ENCODE peak calls at places on chromosomes 5 and 9, in five cellular contexts. One of them, this sample, is unnamed.

GRCh38 chr9:106916491-106917235 is 53.7 kb downstream of the ZNF462 start:
- DNase-seq in CD4-positive, alpha-beta memory T cell: no peak
- DNase-seq in tibial nerve: no peak
- DNase-seq in PC-3: peak; percentile 96
- DNase-seq in mucosa of descending colon: peak; percentile 43
- DNase-seq in this sample: peak; percentile 63

GRCh38 chr5:180133971-180134508 is 62.5 kb upstream of the RNF130 start:
- DNase-seq in mucosa of descending colon: no peak
- DNase-seq in PC-3: no peak
- DNase-seq in tibial nerve: no peak
- DNase-seq in CD4-positive, alpha-beta memory T cell: no peak
- DNase-seq in this sample: peak; percentile 5

GRCh38 chr9:92600742-92601261 is 65.0 kb upstream of the ECM2 start:
- DNase-seq in mucosa of descending colon: no peak
- DNase-seq in PC-3: peak; percentile 8
- DNase-seq in CD4-positive, alpha-beta memory T cell: no peak
- DNase-seq in tibial nerve: no peak
- DNase-seq in this sample: no peak

GRCh38 chr9:18393340-18394130 is 80.4 kb upstream of the ADAMTSL1 start:
- DNase-seq in tibial nerve: peak; percentile 25
- DNase-seq in mucosa of descending colon: no peak
- DNase-seq in CD4-positive, alpha-beta memory T cell: no peak
- DNase-seq in PC-3: peak; percentile 92
- DNase-seq in this sample: peak; percentile 75

GRCh38 chr5:37871023-37871815 is 31.4 kb upstream of the GDNF start:
- DNase-seq in tibial nerve: no peak
- DNase-seq in PC-3: peak; percentile 48
- DNase-seq in CD4-positive, alpha-beta memory T cell: no peak
- DNase-seq in mucosa of descending colon: no peak
- DNase-seq in this sample: no peak

GRCh38 chr9:122190597-122191381 is 31.1 kb downstream of the MORN5 start:
- DNase-seq in mucosa of descending colon: no peak
- DNase-seq in PC-3: peak; percentile 88
- DNase-seq in tibial nerve: no peak
- DNase-seq in CD4-positive, alpha-beta memory T cell: no peak
- DNase-seq in this sample: no peak

GRCh38 chr5:36158144-36158543 is 6.2 kb downstream of the SKP2 start:
- DNase-seq in tibial nerve: no peak
- DNase-seq in PC-3: no peak
- DNase-seq in mucosa of descending colon: no peak
- DNase-seq in CD4-positive, alpha-beta memory T cell: no peak
- DNase-seq in this sample: no peak

GRCh38 chr9:97845130-97845529 is 7.9 kb upstream of the FOXE1 start:
- DNase-seq in PC-3: no peak
- DNase-seq in tibial nerve: no peak
- DNase-seq in mucosa of descending colon: no peak
- DNase-seq in CD4-positive, alpha-beta memory T cell: no peak
- DNase-seq in this sample: no peak

GRCh38 chr9:108310202-108310601 is 545.6 kb downstream of the ACTL7B start:
- DNase-seq in mucosa of descending colon: no peak
- DNase-seq in tibial nerve: no peak
- DNase-seq in CD4-positive, alpha-beta memory T cell: no peak
- DNase-seq in PC-3: no peak
- DNase-seq in this sample: no peak

GRCh38 chr5:40404613-40405012 is 275.1 kb upstream of the PTGER4 start:
- DNase-seq in CD4-positive, alpha-beta memory T cell: peak; percentile 61
- DNase-seq in PC-3: no peak
- DNase-seq in tibial nerve: no peak
- DNase-seq in mucosa of descending colon: no peak
- DNase-seq in this sample: no peak

GRCh38 chr9:114096041-114096511 is 3.0 kb downstream of the KIF12 start:
- DNase-seq in mucosa of descending colon: no peak
- DNase-seq in PC-3: no peak
- DNase-seq in tibial nerve: no peak
- DNase-seq in CD4-positive, alpha-beta memory T cell: no peak
- DNase-seq in this sample: no peak

GRCh38 chr5:44532981-44533380 is 143.8 kb upstream of the FGF10 start:
- DNase-seq in CD4-positive, alpha-beta memory T cell: no peak
- DNase-seq in mucosa of descending colon: no peak
- DNase-seq in tibial nerve: no peak
- DNase-seq in PC-3: no peak
- DNase-seq in this sample: no peak

GRCh38 chr5:66708368-66708767 is 112.2 kb downstream of the MAST4 start:
- DNase-seq in PC-3: no peak
- DNase-seq in CD4-positive, alpha-beta memory T cell: no peak
- DNase-seq in mucosa of descending colon: no peak
- DNase-seq in tibial nerve: no peak
- DNase-seq in this sample: no peak

GRCh38 chr5:153237671-153238332 is 252.7 kb upstream of the GRIA1 start:
- DNase-seq in PC-3: no peak
- DNase-seq in tibial nerve: no peak
- DNase-seq in CD4-positive, alpha-beta memory T cell: no peak
- DNase-seq in mucosa of descending colon: no peak
- DNase-seq in this sample: no peak

GRCh38 chr5:172897691-172898512 is 61.3 kb upstream of the RPL26L1 start:
- DNase-seq in tibial nerve: no peak
- DNase-seq in CD4-positive, alpha-beta memory T cell: no peak
- DNase-seq in PC-3: peak; percentile 31
- DNase-seq in mucosa of descending colon: no peak
- DNase-seq in this sample: no peak

GRCh38 chr5:42021119-42021518 is 96.0 kb downstream of the FBXO4 start:
- DNase-seq in mucosa of descending colon: no peak
- DNase-seq in PC-3: peak; percentile 77
- DNase-seq in tibial nerve: no peak
- DNase-seq in CD4-positive, alpha-beta memory T cell: no peak
- DNase-seq in this sample: no peak

GRCh38 chr9:90697782-90698181 is 55.2 kb upstream of the DIRAS2 start:
- DNase-seq in PC-3: no peak
- DNase-seq in mucosa of descending colon: no peak
- DNase-seq in tibial nerve: no peak
- DNase-seq in CD4-positive, alpha-beta memory T cell: no peak
- DNase-seq in this sample: no peak

GRCh38 chr5:15446552-15446951 is 53.4 kb upstream of the FBXL7 start:
- DNase-seq in mucosa of descending colon: no peak
- DNase-seq in PC-3: no peak
- DNase-seq in tibial nerve: no peak
- DNase-seq in CD4-positive, alpha-beta memory T cell: no peak
- DNase-seq in this sample: no peak

GRCh38 chr5:44542470-44542869 is 153.2 kb upstream of the FGF10 start:
- DNase-seq in PC-3: no peak
- DNase-seq in mucosa of descending colon: no peak
- DNase-seq in tibial nerve: no peak
- DNase-seq in CD4-positive, alpha-beta memory T cell: no peak
- DNase-seq in this sample: no peak

GRCh38 chr5:169197343-169197742 is 103.6 kb downstream of the SLIT3 start:
- DNase-seq in PC-3: peak; percentile 51
- DNase-seq in mucosa of descending colon: no peak
- DNase-seq in CD4-positive, alpha-beta memory T cell: no peak
- DNase-seq in tibial nerve: no peak
- DNase-seq in this sample: no peak

GRCh38 chr5:61623401-61624069 is 291.5 kb downstream of the ZSWIM6 start:
- DNase-seq in tibial nerve: no peak
- DNase-seq in mucosa of descending colon: no peak
- DNase-seq in PC-3: no peak
- DNase-seq in CD4-positive, alpha-beta memory T cell: no peak
- DNase-seq in this sample: no peak

GRCh38 chr9:71955300-71955915 is 44.0 kb downstream of the C9orf85 start:
- DNase-seq in CD4-positive, alpha-beta memory T cell: no peak
- DNase-seq in tibial nerve: no peak
- DNase-seq in mucosa of descending colon: no peak
- DNase-seq in PC-3: no peak
- DNase-seq in this sample: no peak

GRCh38 chr5:1385395-1386273 is 40.7 kb upstream of the CLPTM1L start:
- DNase-seq in CD4-positive, alpha-beta memory T cell: peak; percentile 76
- DNase-seq in tibial nerve: peak; percentile 52
- DNase-seq in mucosa of descending colon: peak; percentile 96
- DNase-seq in PC-3: peak; percentile 66
- DNase-seq in this sample: peak; percentile 80

GRCh38 chr5:131607903-131608540 is 27.0 kb downstream of the RAPGEF6 start:
- DNase-seq in CD4-positive, alpha-beta memory T cell: no peak
- DNase-seq in mucosa of descending colon: no peak
- DNase-seq in PC-3: no peak
- DNase-seq in tibial nerve: no peak
- DNase-seq in this sample: no peak

GRCh38 chr5:68316469-68316868 is 100.9 kb downstream of the PIK3R1 start:
- DNase-seq in tibial nerve: no peak
- DNase-seq in PC-3: no peak
- DNase-seq in CD4-positive, alpha-beta memory T cell: no peak
- DNase-seq in mucosa of descending colon: no peak
- DNase-seq in this sample: no peak

GRCh38 chr9:5493597-5494511 is 16.5 kb upstream of the PDCD1LG2 start:
- DNase-seq in CD4-positive, alpha-beta memory T cell: no peak
- DNase-seq in tibial nerve: no peak
- DNase-seq in PC-3: peak; percentile 83
- DNase-seq in mucosa of descending colon: no peak
- DNase-seq in this sample: no peak

GRCh38 chr5:142866563-142867275 is 96.5 kb downstream of the ARHGAP26 start:
- DNase-seq in CD4-positive, alpha-beta memory T cell: peak; percentile 52
- DNase-seq in PC-3: peak; percentile 76
- DNase-seq in mucosa of descending colon: no peak
- DNase-seq in tibial nerve: no peak
- DNase-seq in this sample: peak; percentile 44

GRCh38 chr5:154603011-154603410 is 125.0 kb upstream of the HAND1 start:
- DNase-seq in tibial nerve: no peak
- DNase-seq in CD4-positive, alpha-beta memory T cell: no peak
- DNase-seq in mucosa of descending colon: no peak
- DNase-seq in PC-3: no peak
- DNase-seq in this sample: no peak

GRCh38 chr5:157193699-157194424 is 13.2 kb downstream of the ITK start:
- DNase-seq in CD4-positive, alpha-beta memory T cell: peak; percentile 79
- DNase-seq in mucosa of descending colon: no peak
- DNase-seq in tibial nerve: no peak
- DNase-seq in PC-3: no peak
- DNase-seq in this sample: no peak

GRCh38 chr9:124306098-124306735 is 48.5 kb downstream of the NEK6 start:
- DNase-seq in mucosa of descending colon: no peak
- DNase-seq in PC-3: peak; percentile 61
- DNase-seq in tibial nerve: no peak
- DNase-seq in CD4-positive, alpha-beta memory T cell: no peak
- DNase-seq in this sample: no peak

GRCh38 chr9:31677415-31677814 is 707.0 kb upstream of the ACO1 start:
- DNase-seq in mucosa of descending colon: no peak
- DNase-seq in CD4-positive, alpha-beta memory T cell: no peak
- DNase-seq in PC-3: no peak
- DNase-seq in tibial nerve: no peak
- DNase-seq in this sample: no peak

DNA sequence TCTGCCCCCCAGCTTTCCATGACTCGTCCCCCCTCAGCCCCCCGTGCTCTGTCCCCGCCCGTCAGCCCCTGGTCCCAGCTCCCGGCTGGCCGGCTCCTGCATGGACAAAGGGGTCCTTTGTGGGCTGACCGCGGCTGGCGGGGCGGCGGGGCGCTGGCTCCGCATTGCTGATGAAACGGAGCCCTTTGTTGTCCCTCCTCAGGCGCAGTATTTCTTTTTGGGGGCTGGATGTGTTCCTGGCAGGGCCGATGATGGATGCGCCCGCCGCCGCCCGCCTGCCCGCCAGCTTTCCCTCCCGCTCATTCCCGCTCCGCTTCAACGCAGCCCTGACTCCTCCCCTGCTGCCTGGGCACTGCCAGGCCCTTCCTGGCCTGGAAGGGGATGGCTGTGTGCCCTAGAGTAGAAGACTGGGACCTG is 28.8 kb downstream of the CXXC5 start:
- DNase-seq in PC-3: no peak
- DNase-seq in CD4-positive, alpha-beta memory T cell: no peak
- DNase-seq in tibial nerve: no peak
- DNase-seq in mucosa of descending colon: no peak
- DNase-seq in this sample: no peak
- H3K4me3 ChIP-seq in PC-3: no peak overlapping the region
- H3K4me3 ChIP-seq in CD4-positive, alpha-beta memory T cell: no peak overlapping the region
- H3K4me3 ChIP-seq in tibial nerve: no peak overlapping the region
- H3K4me3 ChIP-seq in mucosa of descending colon: no peak overlapping the region
- H3K4me3 ChIP-seq in this sample: no peak overlapping the region

GRCh38 chr5:177338251-177339106 is 13.0 kb downstream of the LMAN2 start:
- DNase-seq in mucosa of descending colon: peak; percentile 18
- DNase-seq in tibial nerve: no peak
- DNase-seq in PC-3: no peak
- DNase-seq in CD4-positive, alpha-beta memory T cell: no peak
- DNase-seq in this sample: no peak

GRCh38 chr5:177336112-177336511 is 15.4 kb downstream of the LMAN2 start:
- DNase-seq in PC-3: peak; percentile 53
- DNase-seq in mucosa of descending colon: peak; percentile 40
- DNase-seq in tibial nerve: no peak
- DNase-seq in CD4-positive, alpha-beta memory T cell: no peak
- DNase-seq in this sample: peak; percentile 41

GRCh38 chr5:177335701-177336065 is 15.8 kb downstream of the LMAN2 start:
- DNase-seq in PC-3: no peak
- DNase-seq in mucosa of descending colon: peak; percentile 18
- DNase-seq in CD4-positive, alpha-beta memory T cell: no peak
- DNase-seq in tibial nerve: no peak
- DNase-seq in this sample: no peak

GRCh38 chr5:177336603-177337494 is 14.6 kb downstream of the LMAN2 start:
- DNase-seq in mucosa of descending colon: peak; percentile 26
- DNase-seq in CD4-positive, alpha-beta memory T cell: no peak
- DNase-seq in tibial nerve: no peak
- DNase-seq in PC-3: no peak
- DNase-seq in this sample: no peak

GRCh38 chr5:177339107-177339638 is 12.3 kb downstream of the LMAN2 start:
- DNase-seq in CD4-positive, alpha-beta memory T cell: no peak
- DNase-seq in tibial nerve: no peak
- DNase-seq in mucosa of descending colon: peak; percentile 7
- DNase-seq in PC-3: no peak
- DNase-seq in this sample: no peak
- H3K36me3 ChIP-seq in CD4-positive, alpha-beta memory T cell: peaks cover 61% of the 10 kb centered on the region
- H3K36me3 ChIP-seq in tibial nerve: peaks cover 14% of the 10 kb centered on the region
- H3K36me3 ChIP-seq in mucosa of descending colon: peaks cover 8% of the 10 kb centered on the region
- H3K36me3 ChIP-seq in PC-3: peaks cover 25% of the 10 kb centered on the region
- H3K36me3 ChIP-seq in this sample: peaks cover 47% of the 10 kb centered on the region

DNA sequence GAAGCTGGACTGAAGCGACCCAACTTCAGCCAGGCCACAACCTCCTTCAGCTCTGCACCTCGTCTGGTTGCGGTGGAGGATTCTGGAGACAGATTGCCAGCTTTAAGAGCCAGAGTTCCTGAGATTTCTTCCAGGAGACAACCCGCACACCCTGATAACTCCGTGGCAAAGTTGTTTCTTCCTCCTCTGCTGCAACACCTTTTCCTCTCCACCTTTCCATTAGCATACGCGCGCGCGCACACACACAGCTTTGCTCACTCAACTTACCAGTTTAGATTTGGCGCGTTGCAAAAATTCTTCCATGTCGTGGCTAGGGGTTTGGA is 292 bp downstream of the PRUNE2 start:
- DNase-seq in CD4-positive, alpha-beta memory T cell: no peak
- DNase-seq in PC-3: no peak
- DNase-seq in tibial nerve: no peak
- DNase-seq in mucosa of descending colon: no peak
- DNase-seq in this sample: no peak
- H3K4me3 ChIP-seq in CD4-positive, alpha-beta memory T cell: no peak overlapping the region
- H3K4me3 ChIP-seq in PC-3: peak overlapping the region; percentile 24
- H3K4me3 ChIP-seq in tibial nerve: peak overlapping the region; percentile 29
- H3K4me3 ChIP-seq in mucosa of descending colon: peak overlapping the region; percentile 2
- H3K4me3 ChIP-seq in this sample: no peak overlapping the region

DNA sequence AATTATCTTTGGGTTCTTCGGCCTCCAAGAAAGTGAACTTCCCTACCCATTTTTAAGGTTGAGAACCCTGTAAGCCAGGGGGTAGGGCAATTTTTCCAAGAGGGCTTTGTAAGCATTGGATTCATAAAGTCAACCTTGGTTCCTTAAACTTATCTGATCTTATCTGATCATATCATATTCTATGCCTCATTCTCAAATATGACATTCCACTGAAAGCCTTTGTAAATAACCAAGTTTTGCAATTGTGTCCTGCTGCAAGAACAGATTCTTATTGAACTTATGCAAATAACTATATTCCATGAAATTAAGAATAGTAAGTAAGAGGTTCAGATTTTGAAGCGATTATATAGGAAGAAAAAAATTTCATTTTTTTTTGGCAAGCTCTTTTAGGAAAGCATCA is 649.5 kb downstream of the LRRC70 start:
- DNase-seq in tibial nerve: no peak
- DNase-seq in mucosa of descending colon: no peak
- DNase-seq in CD4-positive, alpha-beta memory T cell: no peak
- DNase-seq in PC-3: peak; percentile 48
- DNase-seq in this sample: no peak
- H3K36me3 ChIP-seq in tibial nerve: no peaks in the 10 kb centered on the region
- H3K36me3 ChIP-seq in mucosa of descending colon: no peaks in the 10 kb centered on the region
- H3K36me3 ChIP-seq in CD4-positive, alpha-beta memory T cell: no peaks in the 10 kb centered on the region
- H3K36me3 ChIP-seq in PC-3: no peaks in the 10 kb centered on the region
- H3K36me3 ChIP-seq in this sample: no peaks in the 10 kb centered on the region